ENCODE peak calls at places on chromosomes 2 and 18, in four cellular contexts. T is KG1, J is neural progenitor cell, F is left ventricle myocardium inferior. Z is an unnamed sample.

GRCh38 chr18:505483-506122 is 5.1 kb upstream of the COLEC12 start:
- DNase-seq in J (no peak), T (no peak), F (no peak), Z (no peak)

GRCh38 chr2:198326431-198326830 is 522.0 kb downstream of the PLCL1 start:
- DNase-seq in T (no peak), F (no peak), J (no peak), Z (no peak)

GRCh38 chr2:234992624-234993349 is 41.0 kb downstream of the SH3BP4 start:
- DNase-seq in J (no peak), T (no peak), F (no peak), Z (no peak)

GRCh38 chr18:2939317-2939716 is 73.6 kb downstream of the LPIN2 start:
- DNase-seq in J (no peak), T (no peak), F (no peak), Z (no peak)

GRCh38 chr18:68428026-68428425 is 286.9 kb downstream of the TMX3 start:
- DNase-seq in T (no peak), J (no peak), F (no peak), Z (no peak)

GRCh38 chr18:48078448-48078847 is 148.0 kb upstream of the SMAD2 start:
- DNase-seq in F (no peak), T (no peak), J (no peak), Z (no peak)

GRCh38 chr2:61906187-61906470 is 655 bp downstream of the COMMD1 start:
- DNase-seq in J (no peak), T (no peak), F (no peak), Z (no peak)

GRCh38 chr2:219344756-219345458 is 12.4 kb upstream of the RESP18 start:
- DNase-seq in T (no peak), J (peak; percentile 15), F (peak; percentile 42), Z (peak; percentile 35)

GRCh38 chr2:100791936-100792308 is 28.0 kb upstream of the NPAS2 start:
- DNase-seq in J (no peak), F (no peak), T (no peak), Z (no peak)

GRCh38 chr2:171390941-171391516 is 42.8 kb downstream of the METTL8 start:
- DNase-seq in F (no peak), J (no peak), T (no peak), Z (no peak)

GRCh38 chr2:224945134-224945533 is 97.1 kb downstream of the DOCK10 start:
- DNase-seq in F (no peak), T (no peak), J (no peak), Z (no peak)

GRCh38 chr2:16375351-16375750 is 290.3 kb downstream of the CYRIA start:
- DNase-seq in T (no peak), F (no peak), J (no peak), Z (no peak)

GRCh38 chr2:54419386-54419785 is 36.7 kb upstream of the SPTBN1 start:
- DNase-seq in J (no peak), F (no peak), T (no peak), Z (no peak)

GRCh38 chr2:174510583-174511189 is 23.9 kb upstream of the GPR155 start:
- DNase-seq in J (peak; percentile 62), F (no peak), T (no peak), Z (no peak)

GRCh38 chr2:209976698-209977385 is 25.6 kb upstream of the RPE start:
- DNase-seq in F (no peak), J (no peak), T (no peak), Z (no peak)

GRCh38 chr2:65120990-65121693 is 8.8 kb downstream of the RAB1A start:
- DNase-seq in T (no peak), J (no peak), F (no peak), Z (no peak)

GRCh38 chr2:74255660-74256228 is 57.3 kb downstream of the MTHFD2 start:
- DNase-seq in F (no peak), T (no peak), J (no peak), Z (no peak)

GRCh38 chr2:178553047-178553446 is 72.8 kb downstream of the PLEKHA3 start:
- DNase-seq in J (no peak), F (no peak), T (no peak), Z (no peak)

GRCh38 chr2:97740590-97741182 is 27.3 kb downstream of the ZAP70 start:
- DNase-seq in T (no peak), J (peak; percentile 71), F (peak; percentile 29), Z (peak; percentile 57)

GRCh38 chr18:49974079-49974478 is 160.7 kb upstream of the ACAA2 start:
- DNase-seq in F (no peak), J (no peak), T (no peak), Z (no peak)

GRCh38 chr2:173488861-173489260 is 134.2 kb downstream of the CDCA7 start:
- DNase-seq in F (no peak), J (no peak), T (no peak), Z (no peak)

GRCh38 chr18:79782566-79783308 is 15.0 kb upstream of the KCNG2 start:
- DNase-seq in J (no peak), F (no peak), T (no peak), Z (no peak)

GRCh38 chr18:10927290-10927979 is 221.9 kb downstream of the PIEZO2 start:
- DNase-seq in F (no peak), J (no peak), T (no peak), Z (no peak)

GRCh38 chr2:215979615-215980014 is 33.7 kb downstream of the MREG start:
- DNase-seq in F (no peak), J (no peak), T (no peak), Z (no peak)

GRCh38 chr2:63035169-63035568 is 15.5 kb upstream of the OTX1 start:
- DNase-seq in J (no peak), F (no peak), T (no peak), Z (no peak)

GRCh38 chr2:55391615-55392242 is 27.9 kb downstream of the CCDC88A start:
- DNase-seq in J (no peak), F (no peak), T (no peak), Z (no peak)

GRCh38 chr18:62606106-62606505 is 83.3 kb downstream of the ZCCHC2 start:
- DNase-seq in T (no peak), F (no peak), J (no peak), Z (no peak)

Z was measured in HL-60.